ENCODE peak calls at places on chromosome 12, in ten cellular contexts. One of them, this sample, is unnamed.

GRCh38 chr12:14417717-14418116 is 52.2 kb downstream of the ATF7IP start:
- DNase-seq in foreskin fibroblast: peak
- DNase-seq in epithelial cell of proximal tubule: peak
- DNase-seq in mammary epithelial cell: peak
- DNase-seq in heart right ventricle: peak
- DNase-seq in dorsolateral prefrontal cortex: peak
- DNase-seq in neural crest cell: peak
- DNase-seq in CD4-positive, alpha-beta T cell: peak
- DNase-seq in SK-N-SH: peak
- DNase-seq in left lung: peak
- DNase-seq in this sample: peak

GRCh38 chr12:122306407-122306806 is 40.1 kb upstream of the VPS33A start:
- DNase-seq in SK-N-SH: no peak
- DNase-seq in mammary epithelial cell: no peak
- DNase-seq in neural crest cell: no peak
- DNase-seq in CD4-positive, alpha-beta T cell: no peak
- DNase-seq in foreskin fibroblast: no peak
- DNase-seq in left lung: no peak
- DNase-seq in dorsolateral prefrontal cortex: no peak
- DNase-seq in epithelial cell of proximal tubule: no peak
- DNase-seq in heart right ventricle: no peak
- DNase-seq in this sample: no peak

GRCh38 chr12:82608706-82609105 is 78.0 kb upstream of the TMTC2 start:
- DNase-seq in CD4-positive, alpha-beta T cell: no peak
- DNase-seq in SK-N-SH: no peak
- DNase-seq in foreskin fibroblast: peak
- DNase-seq in epithelial cell of proximal tubule: no peak
- DNase-seq in mammary epithelial cell: peak
- DNase-seq in left lung: no peak
- DNase-seq in heart right ventricle: no peak
- DNase-seq in neural crest cell: no peak
- DNase-seq in dorsolateral prefrontal cortex: no peak
- DNase-seq in this sample: peak

GRCh38 chr12:9651265-9651729 is 18.2 kb upstream of the CLEC2D start:
- DNase-seq in heart right ventricle: no peak
- DNase-seq in SK-N-SH: no peak
- DNase-seq in foreskin fibroblast: peak
- DNase-seq in epithelial cell of proximal tubule: no peak
- DNase-seq in CD4-positive, alpha-beta T cell: no peak
- DNase-seq in neural crest cell: no peak
- DNase-seq in dorsolateral prefrontal cortex: no peak
- DNase-seq in left lung: no peak
- DNase-seq in mammary epithelial cell: peak
- DNase-seq in this sample: peak

GRCh38 chr12:128381961-128382360 is 115.0 kb downstream of the TMEM132C start:
- DNase-seq in CD4-positive, alpha-beta T cell: no peak
- DNase-seq in epithelial cell of proximal tubule: no peak
- DNase-seq in foreskin fibroblast: no peak
- DNase-seq in heart right ventricle: no peak
- DNase-seq in dorsolateral prefrontal cortex: peak
- DNase-seq in mammary epithelial cell: no peak
- DNase-seq in neural crest cell: no peak
- DNase-seq in left lung: no peak
- DNase-seq in SK-N-SH: no peak
- DNase-seq in this sample: no peak

GRCh38 chr12:14828896-14829295 is 14.4 kb downstream of the ART4 start:
- DNase-seq in dorsolateral prefrontal cortex: no peak
- DNase-seq in mammary epithelial cell: no peak
- DNase-seq in epithelial cell of proximal tubule: no peak
- DNase-seq in left lung: no peak
- DNase-seq in neural crest cell: no peak
- DNase-seq in SK-N-SH: peak
- DNase-seq in CD4-positive, alpha-beta T cell: no peak
- DNase-seq in foreskin fibroblast: no peak
- DNase-seq in heart right ventricle: no peak
- DNase-seq in this sample: peak

GRCh38 chr12:3931721-3932120 is 58.5 kb upstream of the PARP11 start:
- DNase-seq in neural crest cell: no peak
- DNase-seq in SK-N-SH: no peak
- DNase-seq in left lung: no peak
- DNase-seq in mammary epithelial cell: no peak
- DNase-seq in epithelial cell of proximal tubule: no peak
- DNase-seq in CD4-positive, alpha-beta T cell: no peak
- DNase-seq in dorsolateral prefrontal cortex: no peak
- DNase-seq in foreskin fibroblast: no peak
- DNase-seq in heart right ventricle: no peak
- DNase-seq in this sample: no peak

GRCh38 chr12:2490746-2491145 is 304.0 kb upstream of the FKBP4 start:
- DNase-seq in foreskin fibroblast: no peak
- DNase-seq in epithelial cell of proximal tubule: no peak
- DNase-seq in neural crest cell: no peak
- DNase-seq in CD4-positive, alpha-beta T cell: no peak
- DNase-seq in left lung: no peak
- DNase-seq in dorsolateral prefrontal cortex: no peak
- DNase-seq in mammary epithelial cell: no peak
- DNase-seq in SK-N-SH: no peak
- DNase-seq in heart right ventricle: no peak
- DNase-seq in this sample: no peak

GRCh38 chr12:48199784-48200198 is 3.3 kb downstream of the OR10AD1 start:
- DNase-seq in dorsolateral prefrontal cortex: no peak
- DNase-seq in neural crest cell: no peak
- DNase-seq in left lung: no peak
- DNase-seq in heart right ventricle: no peak
- DNase-seq in SK-N-SH: no peak
- DNase-seq in foreskin fibroblast: peak
- DNase-seq in mammary epithelial cell: no peak
- DNase-seq in CD4-positive, alpha-beta T cell: no peak
- DNase-seq in epithelial cell of proximal tubule: no peak
- DNase-seq in this sample: peak

GRCh38 chr12:104219908-104220404 is 4.4 kb downstream of the TXNRD1 start:
- DNase-seq in epithelial cell of proximal tubule: peak
- DNase-seq in foreskin fibroblast: peak
- DNase-seq in dorsolateral prefrontal cortex: no peak
- DNase-seq in CD4-positive, alpha-beta T cell: peak
- DNase-seq in heart right ventricle: no peak
- DNase-seq in SK-N-SH: peak
- DNase-seq in mammary epithelial cell: peak
- DNase-seq in left lung: peak
- DNase-seq in neural crest cell: no peak
- DNase-seq in this sample: peak

GRCh38 chr12:80064951-80065350 is 34.4 kb upstream of the OTOGL start:
- DNase-seq in heart right ventricle: no peak
- DNase-seq in neural crest cell: no peak
- DNase-seq in foreskin fibroblast: no peak
- DNase-seq in SK-N-SH: no peak
- DNase-seq in mammary epithelial cell: no peak
- DNase-seq in CD4-positive, alpha-beta T cell: no peak
- DNase-seq in dorsolateral prefrontal cortex: no peak
- DNase-seq in epithelial cell of proximal tubule: no peak
- DNase-seq in left lung: no peak
- DNase-seq in this sample: no peak

GRCh38 chr12:16763901-16764300 is 157.9 kb upstream of the LMO3 start:
- DNase-seq in heart right ventricle: no peak
- DNase-seq in neural crest cell: no peak
- DNase-seq in mammary epithelial cell: no peak
- DNase-seq in epithelial cell of proximal tubule: no peak
- DNase-seq in CD4-positive, alpha-beta T cell: no peak
- DNase-seq in foreskin fibroblast: no peak
- DNase-seq in dorsolateral prefrontal cortex: no peak
- DNase-seq in left lung: no peak
- DNase-seq in SK-N-SH: no peak
- DNase-seq in this sample: no peak

GRCh38 chr12:93167841-93168492 is 209.8 kb upstream of the NUDT4 start:
- DNase-seq in heart right ventricle: no peak
- DNase-seq in CD4-positive, alpha-beta T cell: no peak
- DNase-seq in neural crest cell: no peak
- DNase-seq in mammary epithelial cell: no peak
- DNase-seq in dorsolateral prefrontal cortex: no peak
- DNase-seq in SK-N-SH: no peak
- DNase-seq in epithelial cell of proximal tubule: peak
- DNase-seq in left lung: no peak
- DNase-seq in foreskin fibroblast: no peak
- DNase-seq in this sample: no peak

GRCh38 chr12:106224392-106224706 is 23.5 kb downstream of the CKAP4 start:
- DNase-seq in SK-N-SH: no peak
- DNase-seq in epithelial cell of proximal tubule: no peak
- DNase-seq in CD4-positive, alpha-beta T cell: no peak
- DNase-seq in left lung: no peak
- DNase-seq in neural crest cell: no peak
- DNase-seq in dorsolateral prefrontal cortex: no peak
- DNase-seq in foreskin fibroblast: no peak
- DNase-seq in heart right ventricle: no peak
- DNase-seq in mammary epithelial cell: no peak
- DNase-seq in this sample: no peak

GRCh38 chr12:18224745-18225144 is 36.6 kb upstream of the PIK3C2G start:
- DNase-seq in left lung: no peak
- DNase-seq in CD4-positive, alpha-beta T cell: no peak
- DNase-seq in epithelial cell of proximal tubule: peak
- DNase-seq in heart right ventricle: no peak
- DNase-seq in SK-N-SH: peak
- DNase-seq in dorsolateral prefrontal cortex: no peak
- DNase-seq in neural crest cell: no peak
- DNase-seq in foreskin fibroblast: no peak
- DNase-seq in mammary epithelial cell: peak
- DNase-seq in this sample: peak

DNA sequence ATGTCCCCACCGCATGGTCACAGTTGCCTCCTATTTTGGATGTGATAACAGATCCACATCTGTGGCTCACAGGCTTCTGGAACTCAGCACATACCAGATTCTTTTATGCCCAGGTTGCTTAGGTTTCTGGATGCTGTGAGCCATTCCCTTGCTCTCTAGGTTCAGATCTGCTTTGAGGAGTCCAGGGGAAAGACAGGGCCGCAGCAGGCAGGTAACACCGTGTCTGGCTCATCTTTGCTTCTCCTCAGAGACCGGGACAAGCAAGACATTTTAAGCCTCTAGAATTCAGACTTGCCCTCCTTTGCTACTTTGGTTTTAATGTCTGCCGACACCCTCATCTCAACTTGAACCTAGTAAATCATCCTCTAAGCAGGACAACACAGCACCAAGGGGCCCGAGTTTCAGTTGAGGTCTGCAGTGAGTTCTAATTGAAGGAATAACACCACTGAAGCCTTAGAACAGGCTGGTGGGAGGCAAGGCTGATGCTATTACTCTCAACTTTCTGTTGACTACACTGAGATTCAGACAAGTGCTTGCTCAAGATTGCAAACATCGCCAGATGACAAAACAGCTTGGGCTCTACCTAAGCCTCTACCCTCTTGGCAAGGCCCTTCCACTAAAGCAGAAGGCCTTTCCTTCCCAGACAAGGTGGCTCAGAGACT is 55.3 kb downstream of the MDM2 start:
- DNase-seq in SK-N-SH: no peak
- DNase-seq in mammary epithelial cell: no peak
- DNase-seq in neural crest cell: no peak
- DNase-seq in CD4-positive, alpha-beta T cell: no peak
- DNase-seq in epithelial cell of proximal tubule: no peak
- DNase-seq in left lung: no peak
- DNase-seq in foreskin fibroblast: no peak
- DNase-seq in heart right ventricle: no peak
- DNase-seq in dorsolateral prefrontal cortex: no peak
- DNase-seq in this sample: no peak
- TF ChIP-seq CTCF in SK-N-SH: no peak
- TF ChIP-seq CTCF in mammary epithelial cell: no peak
- TF ChIP-seq CTCF in neural crest cell: no peak
- TF ChIP-seq CTCF in CD4-positive, alpha-beta T cell: no peak
- TF ChIP-seq CTCF in epithelial cell of proximal tubule: no peak
- TF ChIP-seq CTCF in left lung: no peak
- TF ChIP-seq CTCF in foreskin fibroblast: no peak
- TF ChIP-seq CTCF in heart right ventricle: no peak
- TF ChIP-seq CTCF in dorsolateral prefrontal cortex: no peak
- TF ChIP-seq CTCF in this sample: no peak

DNA sequence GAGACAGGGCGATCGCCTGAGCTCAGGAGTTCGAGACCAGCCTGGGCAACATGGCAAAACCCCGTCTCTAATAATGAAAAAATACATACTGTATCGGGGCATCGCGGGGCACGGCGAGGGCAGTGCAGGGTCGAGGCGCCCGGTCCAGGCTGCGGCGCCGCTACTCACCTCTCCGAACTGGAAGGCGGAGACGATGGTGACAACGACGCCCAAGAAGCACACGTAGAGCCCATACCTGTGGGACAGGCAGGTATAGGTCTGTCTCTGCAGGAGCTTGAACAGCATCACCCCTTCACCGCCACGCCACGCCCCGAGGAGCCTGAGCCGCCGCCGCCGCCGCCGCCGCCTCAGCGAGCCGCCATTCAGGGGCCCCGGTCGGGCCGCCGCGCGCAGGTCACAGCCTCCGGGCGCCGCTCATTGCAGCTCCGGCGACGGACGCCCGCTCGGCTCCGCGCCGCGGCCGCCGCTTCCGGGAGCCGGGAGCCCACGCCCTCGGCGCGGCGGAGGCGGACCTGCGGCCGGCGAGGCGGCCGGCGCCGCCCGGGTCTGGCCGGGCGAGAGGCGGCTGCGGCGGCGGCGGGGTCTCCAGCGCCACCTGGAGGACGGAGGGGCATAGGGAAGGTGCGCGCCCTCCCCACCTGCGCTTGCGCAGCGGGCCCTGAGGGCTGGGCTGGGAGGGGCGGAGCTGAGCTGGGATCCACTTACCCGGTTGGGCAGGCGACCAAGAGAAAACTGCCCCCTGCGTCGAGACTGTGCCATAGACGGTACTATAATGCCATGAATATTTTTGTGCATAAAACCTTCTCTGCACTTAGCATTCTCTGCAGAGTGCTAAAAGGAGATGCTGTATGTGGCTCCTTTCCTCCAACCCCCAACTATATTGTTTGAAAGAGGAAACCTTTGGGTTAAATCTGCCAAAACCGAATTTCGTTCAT is at the start of gene GNPTAB:
- DNase-seq in dorsolateral prefrontal cortex: peak
- DNase-seq in CD4-positive, alpha-beta T cell: peak
- DNase-seq in heart right ventricle: peak
- DNase-seq in foreskin fibroblast: peak
- DNase-seq in mammary epithelial cell: peak
- DNase-seq in SK-N-SH: peak
- DNase-seq in neural crest cell: peak
- DNase-seq in epithelial cell of proximal tubule: peak
- DNase-seq in left lung: peak
- DNase-seq in this sample: peak
- TF ChIP-seq CTCF in dorsolateral prefrontal cortex: peak
- TF ChIP-seq CTCF in CD4-positive, alpha-beta T cell: peak
- TF ChIP-seq CTCF in heart right ventricle: peak
- TF ChIP-seq CTCF in foreskin fibroblast: peak
- TF ChIP-seq CTCF in mammary epithelial cell: peak
- TF ChIP-seq CTCF in SK-N-SH: peak
- TF ChIP-seq CTCF in neural crest cell: peak
- TF ChIP-seq CTCF in epithelial cell of proximal tubule: peak
- TF ChIP-seq CTCF in left lung: peak
- TF ChIP-seq CTCF in this sample: peak

GRCh38 chr12:98136544-98136943 is 378.8 kb upstream of the TMPO start:
- DNase-seq in CD4-positive, alpha-beta T cell: no peak
- DNase-seq in mammary epithelial cell: no peak
- DNase-seq in epithelial cell of proximal tubule: no peak
- DNase-seq in SK-N-SH: no peak
- DNase-seq in heart right ventricle: no peak
- DNase-seq in dorsolateral prefrontal cortex: no peak
- DNase-seq in neural crest cell: no peak
- DNase-seq in foreskin fibroblast: no peak
- DNase-seq in left lung: no peak
- DNase-seq in this sample: no peak
- TF ChIP-seq CTCF in CD4-positive, alpha-beta T cell: no peak
- TF ChIP-seq CTCF in mammary epithelial cell: no peak
- TF ChIP-seq CTCF in epithelial cell of proximal tubule: no peak
- TF ChIP-seq CTCF in SK-N-SH: no peak
- TF ChIP-seq CTCF in heart right ventricle: no peak
- TF ChIP-seq CTCF in dorsolateral prefrontal cortex: no peak
- TF ChIP-seq CTCF in neural crest cell: no peak
- TF ChIP-seq CTCF in foreskin fibroblast: no peak
- TF ChIP-seq CTCF in left lung: no peak
- TF ChIP-seq CTCF in this sample: no peak

GRCh38 chr12:110245278-110245868 is 35.7 kb upstream of the ATP2A2 start:
- DNase-seq in neural crest cell: peak
- DNase-seq in foreskin fibroblast: no peak
- DNase-seq in CD4-positive, alpha-beta T cell: peak
- DNase-seq in epithelial cell of proximal tubule: no peak
- DNase-seq in heart right ventricle: no peak
- DNase-seq in dorsolateral prefrontal cortex: no peak
- DNase-seq in mammary epithelial cell: no peak
- DNase-seq in SK-N-SH: peak
- DNase-seq in left lung: no peak
- DNase-seq in this sample: peak
- TF ChIP-seq CTCF in neural crest cell: peak
- TF ChIP-seq CTCF in foreskin fibroblast: peak
- TF ChIP-seq CTCF in CD4-positive, alpha-beta T cell: peak
- TF ChIP-seq CTCF in epithelial cell of proximal tubule: peak
- TF ChIP-seq CTCF in heart right ventricle: peak
- TF ChIP-seq CTCF in dorsolateral prefrontal cortex: peak
- TF ChIP-seq CTCF in mammary epithelial cell: peak
- TF ChIP-seq CTCF in SK-N-SH: peak
- TF ChIP-seq CTCF in left lung: peak
- TF ChIP-seq CTCF in this sample: peak